ENCODE peak calls at places on chromosomes 3 and 15, in nine cellular contexts. A is mesenchymal stem cell, K is left ventricle myocardium inferior, P is trophoblast cell, N is tibial artery, L is prostate gland, O is heart left ventricle, E is BJ, V is mesendoderm. U is an unnamed sample. For H3K36me3, the result is how much of the 10 kb centered on the place peaks cover.

GRCh38 chr3:176767385-176767784 is 429.9 kb downstream of the TBL1XR1 start:
- DNase-seq in A (peak), L (peak), N (peak), O (no peak), V (no peak), P (peak), K (no peak), E (peak), U (no peak)

GRCh38 chr3:23172059-23172458 is 31.1 kb upstream of the UBE2E2 start:
- DNase-seq in E (no peak), V (no peak), P (no peak), N (no peak), K (no peak), O (no peak), A (no peak), L (no peak), U (no peak)

GRCh38 chr3:135805752-135806151 is 159.8 kb upstream of the PPP2R3A start:
- DNase-seq in V (no peak), N (no peak), E (no peak), L (no peak), O (no peak), K (no peak), A (no peak), P (no peak), U (no peak)

GRCh38 chr3:51975857-51976549 is 1.1 kb downstream of the ABHD14A start:
- DNase-seq in V (peak), L (no peak), O (peak), K (peak), E (no peak), A (peak), P (no peak), N (peak), U (peak)

GRCh38 chr3:139187648-139188047 is 143.0 kb upstream of the PRR23C start:
- DNase-seq in P (no peak), A (no peak), N (no peak), O (no peak), L (no peak), E (no peak), K (no peak), V (peak), U (no peak)

GRCh38 chr3:111750278-111750884 is 108.7 kb upstream of the PHLDB2 start:
- DNase-seq in L (no peak), A (no peak), O (no peak), P (no peak), E (no peak), N (no peak), K (no peak), V (no peak), U (no peak)

GRCh38 chr3:172125963-172126403 is 86.6 kb downstream of the FNDC3B start:
- DNase-seq in L (peak), K (peak), A (peak), V (no peak), P (peak), E (peak), O (peak), N (peak), U (no peak)

GRCh38 chr15:61701455-61701854 is 358.8 kb downstream of the VPS13C start:
- DNase-seq in L (no peak), K (no peak), P (no peak), A (no peak), O (no peak), V (no peak), E (no peak), N (no peak), U (no peak)

GRCh38 chr3:34511891-34512290 is 713.5 kb downstream of the PDCD6IP start:
- DNase-seq in V (peak), K (no peak), N (no peak), L (no peak), A (no peak), O (no peak), P (no peak), E (no peak), U (no peak)

GRCh38 chr15:69996842-69997478 is 100.8 kb downstream of the TLE3 start:
- DNase-seq in L (no peak), O (no peak), V (no peak), K (no peak), A (no peak), P (no peak), E (no peak), N (no peak), U (peak)

GRCh38 chr3:43162573-43163084 is 56.8 kb upstream of the POMGNT2 start:
- DNase-seq in P (no peak), E (no peak), V (peak), A (no peak), L (no peak), N (no peak), O (no peak), K (no peak), U (no peak)

GRCh38 chr15:70077436-70077835 is 20.3 kb downstream of the TLE3 start:
- DNase-seq in O (peak), E (no peak), K (peak), V (no peak), L (no peak), P (no peak), N (no peak), A (no peak), U (no peak)

GRCh38 chr3:89740029-89740880 is 632.8 kb downstream of the EPHA3 start:
- DNase-seq in K (no peak), N (no peak), P (no peak), L (no peak), V (no peak), O (no peak), A (no peak), E (no peak), U (no peak)

GRCh38 chr3:88595025-88595424 is 445.3 kb downstream of the C3orf38 start:
- DNase-seq in E (no peak), A (no peak), V (no peak), P (no peak), O (peak), L (no peak), K (no peak), N (no peak), U (no peak)

GRCh38 chr3:163916596-163917560 is 1161.4 kb downstream of the SI start:
- DNase-seq in O (no peak), A (no peak), N (no peak), P (peak), L (no peak), V (peak), K (no peak), E (no peak), U (no peak)

GRCh38 chr15:51335538-51335961 is 2.8 kb downstream of the CYP19A1 start:
- DNase-seq in L (no peak), P (no peak), A (no peak), V (no peak), E (no peak), O (no peak), N (peak), K (no peak), U (no peak)

GRCh38 chr15:67967871-67968423 is 86.2 kb upstream of the PIAS1 start:
- DNase-seq in A (peak), K (peak), L (peak), N (peak), P (no peak), E (peak), V (peak), O (peak), U (peak)

GRCh38 chr3:60048447-60048848 is 998.6 kb upstream of the CFAP20DC start:
- DNase-seq in E (no peak), L (no peak), P (no peak), O (no peak), K (no peak), A (no peak), V (no peak), N (no peak), U (no peak)

GRCh38 chr3:134404366-134404885 is 30.2 kb upstream of the AMOTL2 start:
- DNase-seq in P (peak), K (no peak), L (no peak), E (no peak), V (no peak), A (no peak), N (no peak), O (no peak), U (no peak)

GRCh38 chr3:14660942-14661341 is 9.4 kb downstream of the CCDC174 start:
- DNase-seq in P (peak), V (no peak), O (no peak), N (no peak), L (no peak), A (no peak), E (no peak), K (no peak), U (no peak)

GRCh38 chr3:14658978-14659377 is 7.4 kb downstream of the CCDC174 start:
- DNase-seq in K (no peak), V (no peak), A (no peak), P (no peak), E (no peak), L (no peak), O (no peak), N (no peak), U (no peak)

GRCh38 chr3:14664170-14664569 is 10.8 kb upstream of the C3orf20 start:
- DNase-seq in E (no peak), O (no peak), A (no peak), N (no peak), P (no peak), K (no peak), L (no peak), V (no peak), U (no peak)

GRCh38 chr3:14657579-14657978 is 6.0 kb downstream of the CCDC174 start:
- DNase-seq in V (no peak), N (no peak), A (no peak), E (no peak), O (no peak), P (no peak), L (no peak), K (no peak), U (no peak)

DNA sequence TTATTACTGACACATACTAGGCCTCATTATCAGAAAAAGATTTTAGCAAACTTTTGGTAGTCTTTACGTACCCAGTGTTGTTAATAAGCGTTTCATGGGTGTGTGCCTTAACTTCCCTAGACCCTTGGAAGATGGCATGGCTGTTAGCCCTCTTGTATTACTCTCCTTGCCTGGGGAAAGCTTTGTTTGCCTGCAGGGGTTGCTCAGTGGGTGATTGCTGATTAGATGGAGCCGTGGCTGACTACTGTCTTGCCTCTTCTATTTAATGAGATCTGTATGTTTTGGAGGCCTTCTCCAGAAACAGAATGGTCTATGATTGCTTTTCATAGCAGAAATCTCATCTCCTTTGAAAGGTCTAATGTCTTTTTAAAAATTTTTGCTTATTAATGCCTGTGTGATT is 11.5 kb upstream of the C3orf20 start:
- DNase-seq in O (no peak), A (no peak), E (no peak), N (no peak), K (no peak), L (no peak), V (peak), P (no peak), U (no peak)
- H3K36me3 ChIP-seq in O (half or more), A (half or more), E (under half), N (half or more), K (half or more), L (under half), V (under half), P (half or more), U (half or more)

GRCh38 chr15:72112805-72113204 is 5.1 kb downstream of the MYO9A start:
- DNase-seq in A (no peak), N (no peak), K (no peak), E (no peak), P (no peak), L (no peak), O (no peak), V (no peak), U (no peak)
- H3K36me3 ChIP-seq in A (under half), N (under half), K (under half), E (under half), P (under half), L (under half), O (under half), V (under half), U (under half)

GRCh38 chr3:99697250-99697649 is 58.9 kb downstream of the COL8A1 start:
- DNase-seq in A (no peak), P (no peak), N (no peak), O (no peak), V (no peak), E (no peak), K (no peak), L (no peak), U (no peak)
- H3K36me3 ChIP-seq in A (under half), P (under half), N (under half), O (under half), V (under half), E (under half), K (under half), L (under half), U (under half)

GRCh38 chr15:60353245-60353940 is 44.4 kb downstream of the ANXA2 start:
- DNase-seq in P (no peak), A (peak), N (no peak), E (no peak), L (no peak), V (no peak), K (no peak), O (no peak), U (no peak)
- H3K36me3 ChIP-seq in P (half or more), A (half or more), N (half or more), E (half or more), L (under half), V (under half), K (half or more), O (half or more), U (under half)

GRCh38 chr3:29441020-29441324 is 160.1 kb downstream of the RBMS3 start:
- DNase-seq in O (no peak), A (no peak), N (no peak), V (no peak), P (no peak), E (no peak), K (no peak), L (no peak), U (no peak)
- H3K36me3 ChIP-seq in O (under half), A (under half), N (under half), V (under half), P (under half), E (under half), K (under half), L (under half), U (under half)

DNA sequence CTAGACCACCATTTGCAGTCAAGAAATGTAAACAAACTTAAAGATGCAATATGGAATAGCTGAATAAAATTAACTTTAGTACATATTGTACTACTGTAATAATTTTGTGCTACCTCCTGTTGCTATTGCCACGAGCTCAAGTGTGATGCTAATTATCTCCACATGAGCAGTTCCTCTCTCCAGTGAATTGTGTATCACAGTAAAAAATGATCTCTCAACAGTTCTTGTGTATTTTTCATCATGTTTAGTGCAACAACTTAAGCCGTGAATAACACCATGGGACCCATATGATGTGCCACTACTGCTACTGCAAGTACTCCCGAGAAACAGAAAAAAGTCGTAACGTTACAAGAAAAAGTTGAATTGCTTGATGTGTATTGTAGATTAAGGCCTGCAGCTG is 12.4 kb downstream of the RIOX2 start:
- DNase-seq in E (no peak), A (no peak), N (no peak), K (no peak), V (no peak), P (no peak), O (no peak), L (no peak), U (no peak)
- H3K36me3 ChIP-seq in E (under half), A (under half), N (under half), K (under half), V (under half), P (under half), O (half or more), L (under half), U (under half)

GRCh38 chr15:76206325-76206976 is 104.8 kb downstream of the ETFA start:
- DNase-seq in P (no peak), K (peak), V (no peak), L (peak), E (no peak), N (peak), O (peak), A (no peak), U (peak)
- H3K36me3 ChIP-seq in P (under half), K (under half), V (under half), L (under half), E (under half), N (under half), O (under half), A (under half), U (under half)

GRCh38 chr15:22912256-22912655 is 67.9 kb downstream of the CYFIP1 start:
- DNase-seq in P (no peak), V (no peak), N (no peak), K (no peak), L (no peak), O (no peak), A (no peak), E (no peak), U (no peak)
- H3K36me3 ChIP-seq in P (half or more), V (under half), N (half or more), K (half or more), L (under half), O (half or more), A (half or more), E (under half), U (under half)

GRCh38 chr15:81050806-81051205 is 50.1 kb downstream of the TLNRD1 start:
- DNase-seq in V (no peak), P (no peak), A (no peak), E (no peak), O (no peak), K (no peak), N (no peak), L (no peak), U (no peak)

GRCh38 chr15:81047948-81048347 is 47.2 kb downstream of the TLNRD1 start:
- DNase-seq in K (no peak), N (no peak), P (no peak), O (no peak), L (no peak), E (no peak), A (no peak), V (no peak), U (no peak)

GRCh38 chr15:81052046-81052445 is 51.3 kb downstream of the TLNRD1 start:
- DNase-seq in A (no peak), L (no peak), O (no peak), K (no peak), V (no peak), E (no peak), N (no peak), P (no peak), U (no peak)

GRCh38 chr15:81049835-81050234 is 49.1 kb downstream of the TLNRD1 start:
- DNase-seq in N (no peak), E (no peak), V (no peak), K (no peak), A (no peak), O (no peak), P (no peak), L (no peak), U (no peak)

DNA sequence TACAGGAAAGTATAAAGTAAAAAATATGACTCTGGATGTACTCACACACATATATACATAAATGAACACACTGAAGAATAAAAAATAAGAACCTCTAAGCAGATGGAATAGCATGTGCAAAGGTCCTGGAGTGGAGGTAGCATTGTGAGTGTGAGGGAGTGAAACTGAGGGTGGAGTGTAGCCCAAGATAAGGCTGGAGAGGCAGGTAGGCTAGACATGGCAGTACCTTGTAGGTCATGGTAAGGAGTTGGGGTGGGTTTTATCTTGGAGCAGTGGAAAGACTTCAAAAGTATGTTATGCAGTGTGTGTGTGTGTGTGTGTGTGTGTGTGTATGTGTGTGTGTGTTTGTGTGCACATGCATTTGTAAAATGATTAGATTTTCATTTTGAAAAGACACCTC is 49.5 kb downstream of the TLNRD1 start:
- DNase-seq in O (no peak), L (no peak), V (no peak), E (no peak), K (no peak), N (no peak), P (no peak), A (no peak), U (no peak)
- H3K36me3 ChIP-seq in O (under half), L (under half), V (under half), E (under half), K (under half), N (under half), P (under half), A (under half), U (under half)